ENCODE peak calls at places on chromosomes 13 and 19, in nine cellular contexts. M is GM23338, P is sigmoid colon, B is tibial artery, S is BJ, I is vagina, Q is fibroblast of lung, W is kidney, V is tibial nerve. G is an unnamed sample. For H3K36me3, the result is how much of the 10 kb centered on the place peaks cover.

GRCh38 chr19:46985532-46986415 is 33.9 kb upstream of the NPAS1 start:
- DNase-seq in M (no peak), P (no peak), B (no peak), S (no peak), I (no peak), Q (no peak), W (no peak), V (no peak), G (no peak)

GRCh38 chr13:40809471-40809870 is 20.1 kb downstream of the SLC25A15 start:
- DNase-seq in M (no peak), P (no peak), B (no peak), S (no peak), I (peak), Q (no peak), W (no peak), V (no peak), G (no peak)

GRCh38 chr19:40962460-40962961 is 28.6 kb upstream of the CYP2B6 start:
- DNase-seq in M (no peak), P (no peak), B (no peak), S (peak), I (no peak), Q (no peak), W (no peak), V (no peak), G (peak)

GRCh38 chr19:30144242-30144758 is 202.3 kb downstream of the URI1 start:
- DNase-seq in M (no peak), P (no peak), B (no peak), S (no peak), I (no peak), Q (no peak), W (no peak), V (no peak), G (no peak)

GRCh38 chr13:49693191-49693733 is 2.0 kb upstream of the EBPL start:
- DNase-seq in M (no peak), P (no peak), B (no peak), S (no peak), I (no peak), Q (peak), W (no peak), V (no peak), G (no peak)

GRCh38 chr13:106446011-106446410 is 89.5 kb downstream of the EFNB2 start:
- DNase-seq in M (no peak), P (no peak), B (no peak), S (no peak), I (no peak), Q (no peak), W (no peak), V (no peak), G (no peak)

GRCh38 chr19:46760363-46760762 is 14.1 kb upstream of the STRN4 start:
- DNase-seq in M (no peak), P (peak), B (no peak), S (no peak), I (no peak), Q (no peak), W (no peak), V (no peak), G (no peak)

GRCh38 chr13:60226507-60226906 is 62.8 kb upstream of the DIAPH3 start:
- DNase-seq in M (peak), P (no peak), B (no peak), S (no peak), I (no peak), Q (peak), W (no peak), V (no peak), G (peak)

GRCh38 chr13:40874138-40874776 is 84.8 kb downstream of the SLC25A15 start:
- DNase-seq in M (no peak), P (no peak), B (no peak), S (no peak), I (no peak), Q (peak), W (no peak), V (no peak), G (no peak)

GRCh38 chr13:59643239-59643865 is 520.4 kb downstream of the DIAPH3 start:
- DNase-seq in M (no peak), P (no peak), B (no peak), S (no peak), I (no peak), Q (no peak), W (no peak), V (no peak), G (no peak)

GRCh38 chr19:48554385-48555091 is 2.6 kb downstream of the SULT2B1 start:
- DNase-seq in M (peak), P (no peak), B (no peak), S (no peak), I (no peak), Q (no peak), W (peak), V (no peak), G (no peak)

GRCh38 chr13:48954086-48954485 is 21.6 kb upstream of the FNDC3A start:
- DNase-seq in M (no peak), P (no peak), B (no peak), S (no peak), I (no peak), Q (peak), W (no peak), V (no peak), G (no peak)

GRCh38 chr19:58563034-58563573 is 4.7 kb upstream of the UBE2M start:
- DNase-seq in M (peak), P (peak), B (peak), S (no peak), I (no peak), Q (no peak), W (peak), V (no peak), G (no peak)

GRCh38 chr19:38044267-38045111 is 137.5 kb downstream of the SIPA1L3 start:
- DNase-seq in M (no peak), P (no peak), B (no peak), S (no peak), I (no peak), Q (no peak), W (no peak), V (no peak), G (peak)

GRCh38 chr13:37313383-37313782 is 207.9 kb upstream of the CSNK1A1L start:
- DNase-seq in M (no peak), P (no peak), B (no peak), S (no peak), I (no peak), Q (peak), W (no peak), V (no peak), G (peak)

GRCh38 chr13:40993119-40993518 is 26.0 kb downstream of the ELF1 start:
- DNase-seq in M (peak), P (no peak), B (no peak), S (no peak), I (no peak), Q (no peak), W (no peak), V (no peak), G (no peak)

GRCh38 chr19:18603255-18603957 is 3.2 kb downstream of the CRLF1 start:
- DNase-seq in M (peak), P (no peak), B (peak), S (no peak), I (no peak), Q (no peak), W (no peak), V (no peak), G (no peak)

GRCh38 chr19:49331616-49332055 is 3.6 kb upstream of the CD37 start:
- DNase-seq in M (peak), P (no peak), B (peak), S (no peak), I (no peak), Q (peak), W (no peak), V (no peak), G (peak)

GRCh38 chr13:46367622-46368327 is 19.3 kb downstream of the RUBCNL start:
- DNase-seq in M (no peak), P (no peak), B (no peak), S (no peak), I (no peak), Q (peak), W (no peak), V (no peak), G (no peak)

GRCh38 chr19:18424122-18424889 is 5.1 kb downstream of the SSBP4 start:
- DNase-seq in M (peak), P (peak), B (no peak), S (no peak), I (no peak), Q (no peak), W (no peak), V (no peak), G (no peak)

GRCh38 chr19:46634656-46635218 is 1.3 kb downstream of the GNG8 start:
- DNase-seq in M (peak), P (no peak), B (no peak), S (no peak), I (no peak), Q (no peak), W (no peak), V (no peak), G (no peak)

GRCh38 chr13:50627111-50627510 is 216.4 kb downstream of the DLEU7 start:
- DNase-seq in M (no peak), P (no peak), B (no peak), S (no peak), I (no peak), Q (peak), W (no peak), V (no peak), G (no peak)

DNA sequence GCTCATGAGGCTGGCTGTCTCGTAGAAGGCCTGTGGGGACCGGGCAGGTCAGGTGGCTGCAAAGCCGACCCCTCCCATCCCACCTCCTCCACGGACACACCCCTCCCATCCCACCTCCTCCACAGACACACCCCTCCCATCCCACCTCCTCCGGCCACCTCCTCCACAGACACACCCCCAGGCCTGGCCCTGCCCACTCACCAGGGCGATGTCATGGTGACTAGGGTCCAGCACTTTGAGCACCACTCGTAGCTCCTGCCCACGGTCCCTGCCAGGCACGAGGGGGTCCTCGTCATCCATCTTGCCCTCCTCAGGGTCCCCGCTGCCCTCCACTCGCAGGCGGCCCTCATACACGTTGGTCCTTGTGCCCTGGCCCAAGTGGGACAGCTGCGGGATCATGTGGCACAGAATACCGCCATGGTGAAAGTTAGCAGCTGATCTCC is 18.8 kb downstream of the TYK2 start:
- DNase-seq in M (no peak), P (no peak), B (no peak), S (no peak), I (no peak), Q (no peak), W (no peak), V (no peak), G (no peak)
- H3K36me3 ChIP-seq in M (under half), P (under half), B (half or more), S (under half), I (half or more), Q (under half), W (under half), V (under half), G (half or more)

GRCh38 chr19:1271528-1272422 is 2.6 kb downstream of the CIRBP start:
- DNase-seq in M (no peak), P (peak), B (no peak), S (no peak), I (no peak), Q (no peak), W (no peak), V (no peak), G (no peak)
- H3K36me3 ChIP-seq in M (under half), P (under half), B (under half), S (under half), I (under half), Q (under half), W (under half), V (under half), G (under half)

DNA sequence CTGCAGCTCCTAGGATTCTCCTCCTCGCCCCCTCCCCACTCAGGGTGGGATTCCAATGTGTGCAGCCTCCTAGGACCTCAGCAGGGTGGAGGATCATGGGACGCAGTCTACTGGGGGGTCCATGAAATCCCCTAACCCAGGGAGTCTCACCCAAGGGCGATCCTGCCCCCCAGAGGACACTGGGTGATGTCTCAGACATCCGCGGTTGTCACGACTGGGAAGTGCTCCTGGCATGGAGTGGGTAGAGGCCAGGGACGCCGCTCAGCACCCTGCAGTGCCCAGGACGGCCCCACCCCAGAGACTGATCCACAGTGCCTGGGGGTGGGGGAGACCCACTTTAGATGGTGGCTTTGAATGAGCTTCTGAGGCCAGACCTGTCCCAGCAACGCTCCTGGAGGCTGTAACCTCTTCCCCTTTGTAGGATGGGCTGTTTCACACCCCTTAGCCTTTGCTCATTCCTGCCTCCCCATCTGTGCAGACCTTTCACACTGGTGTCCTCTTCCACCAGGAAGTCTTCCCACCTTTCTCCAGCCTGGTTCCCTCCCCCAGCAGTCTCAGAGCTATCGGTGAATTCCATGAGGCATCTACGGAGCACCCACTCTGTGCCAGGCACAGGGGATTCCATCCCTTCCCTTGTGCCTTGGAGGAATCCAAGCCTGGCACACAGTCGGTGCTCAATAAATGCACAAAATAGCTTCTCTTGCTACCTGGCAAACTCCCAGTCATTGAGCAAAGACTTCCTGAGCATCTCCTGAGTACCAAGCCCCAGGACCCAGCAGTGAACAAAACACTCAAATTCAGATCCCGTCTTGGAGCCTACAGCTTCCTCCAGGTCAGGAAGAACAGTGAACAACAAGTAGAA is 10.5 kb downstream of the SMIM24 start:
- DNase-seq in M (no peak), P (no peak), B (no peak), S (no peak), I (no peak), Q (no peak), W (no peak), V (no peak), G (no peak)
- H3K36me3 ChIP-seq in M (under half), P (under half), B (under half), S (under half), I (under half), Q (under half), W (under half), V (under half), G (under half)

DNA sequence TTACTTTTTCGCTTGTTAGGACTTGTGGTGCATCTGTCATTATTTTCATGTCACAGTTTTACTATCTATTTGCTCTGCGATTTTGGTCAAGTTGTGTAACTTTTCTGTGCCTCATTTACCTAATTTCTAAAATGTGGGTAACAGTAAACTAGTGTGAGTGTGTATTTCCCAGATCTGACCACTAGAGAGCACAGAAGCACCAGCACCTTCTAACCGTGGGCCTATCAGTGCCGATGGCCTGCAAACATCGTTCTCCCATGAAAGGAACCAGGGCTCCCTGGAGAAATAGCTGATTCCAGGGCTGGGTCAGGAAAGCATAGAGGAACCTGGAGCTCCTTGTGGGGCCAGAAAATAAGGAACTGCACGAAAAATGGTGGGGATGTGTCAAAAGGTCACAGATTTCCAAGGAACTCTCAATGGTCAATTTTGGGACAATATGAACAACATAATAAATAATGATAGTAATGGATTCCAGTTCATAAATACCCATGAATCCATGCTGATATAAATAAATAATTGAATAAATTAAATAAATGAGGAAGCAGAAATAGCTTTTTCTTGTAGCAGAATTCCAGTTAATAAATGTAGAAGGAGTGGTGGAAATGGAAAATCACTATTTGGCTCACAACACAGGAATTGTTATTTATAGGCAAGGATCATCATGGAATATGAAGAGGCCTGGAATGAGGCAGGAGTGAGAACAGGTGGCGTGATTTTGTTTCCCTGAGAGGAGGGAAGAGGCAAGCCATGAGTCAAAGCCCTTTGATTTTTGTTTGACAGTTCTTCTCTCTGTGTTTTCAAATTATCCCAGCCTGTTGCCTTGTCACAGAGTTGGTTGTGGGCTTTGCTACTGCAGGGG is 31.1 kb downstream of the CEACAM8 start:
- DNase-seq in M (peak), P (no peak), B (no peak), S (no peak), I (no peak), Q (peak), W (no peak), V (no peak), G (peak)
- H3K36me3 ChIP-seq in M (under half), P (under half), B (under half), S (under half), I (under half), Q (under half), W (under half), V (under half), G (under half)

GRCh38 chr19:33093420-33094210 is 12.6 kb downstream of the GPATCH1 start:
- DNase-seq in M (no peak), P (no peak), B (no peak), S (no peak), I (no peak), Q (no peak), W (peak), V (no peak), G (no peak)

GRCh38 chr19:33096005-33096404 is 15.0 kb downstream of the GPATCH1 start:
- DNase-seq in M (no peak), P (no peak), B (no peak), S (no peak), I (no peak), Q (no peak), W (no peak), V (no peak), G (no peak)

GRCh38 chr19:33090179-33090578 is 9.2 kb downstream of the GPATCH1 start:
- DNase-seq in M (peak), P (no peak), B (no peak), S (no peak), I (no peak), Q (no peak), W (no peak), V (no peak), G (no peak)

GRCh38 chr19:33098023-33098652 is 17.2 kb downstream of the GPATCH1 start:
- DNase-seq in M (no peak), P (no peak), B (no peak), S (no peak), I (no peak), Q (no peak), W (peak), V (no peak), G (peak)

GRCh38 chr19:33094504-33095067 is 13.6 kb downstream of the GPATCH1 start:
- DNase-seq in M (no peak), P (no peak), B (no peak), S (no peak), I (no peak), Q (no peak), W (peak), V (no peak), G (no peak)
- H3K36me3 ChIP-seq in M (under half), P (half or more), B (half or more), S (under half), I (half or more), Q (under half), W (under half), V (under half), G (half or more)